ENCODE peak calls at places on chromosomes 12 and 14, in four cellular contexts. C is LoVo; G is stimulated activated CD4-positive, alpha-beta T cell treated with anti-CD3 and anti-CD28 coated beads, Interleukin-2, amount 100 ng/mL, for 48 hours; A is head of caudate nucleus. R is an unnamed sample.

GRCh38 chr12:91722072-91722471 is 423.6 kb downstream of the BTG1 start:
- DNase-seq in A (no peak), G (peak; percentile 6), C (no peak), R (peak; percentile 24)

GRCh38 chr14:55593698-55594097 is 13.7 kb downstream of the KTN1 start:
- DNase-seq in G (no peak), C (no peak), A (no peak), R (no peak)

GRCh38 chr14:73463411-73463810 is 5.1 kb upstream of the NUMB start:
- DNase-seq in G (peak; percentile 20), A (no peak), C (no peak), R (peak; percentile 45)

GRCh38 chr14:92693998-92694780 is 54.2 kb downstream of the LGMN start:
- DNase-seq in G (no peak), C (peak; percentile 41), A (no peak), R (no peak)

GRCh38 chr12:45343269-45344051 is 127.6 kb downstream of the ANO6 start:
- DNase-seq in G (no peak), C (peak; percentile 39), A (no peak), R (no peak)

GRCh38 chr12:22527999-22528398 is 16.3 kb downstream of the C2CD5 start:
- DNase-seq in G (no peak), C (no peak), A (no peak), R (no peak)

GRCh38 chr12:66044731-66045130 is 85.8 kb downstream of the LLPH start:
- DNase-seq in A (no peak), C (no peak), G (no peak), R (no peak)

GRCh38 chr14:76826122-76826521 is at the start of gene LRRC74A:
- DNase-seq in G (no peak), C (peak; percentile 27), A (no peak), R (no peak)

GRCh38 chr12:111643428-111643826 is 42.3 kb downstream of the BRAP start:
- DNase-seq in C (no peak), A (no peak), G (no peak), R (no peak)

GRCh38 chr14:89378119-89378518 is 38.9 kb downstream of the FOXN3 start:
- DNase-seq in G (no peak), A (no peak), C (no peak), R (peak; percentile 33)

GRCh38 chr14:51776102-51776894 is 84.1 kb upstream of the GNG2 start:
- DNase-seq in C (peak; percentile 11), A (peak; percentile 73), G (no peak), R (peak; percentile 35)

GRCh38 chr12:117936722-117937484 is 31.9 kb downstream of the KSR2 start:
- DNase-seq in G (no peak), C (no peak), A (no peak), R (no peak)

GRCh38 chr12:130715996-130716917 is at the start of gene RIMBP2:
- DNase-seq in G (no peak), C (no peak), A (peak; percentile 65), R (no peak)

GRCh38 chr12:125340791-125341190 is 275.6 kb downstream of the AACS start:
- DNase-seq in C (no peak), G (no peak), A (peak; percentile 50), R (no peak)

GRCh38 chr12:123269980-123270379 is 1.7 kb downstream of the CDK2AP1 start:
- DNase-seq in G (no peak), A (peak; percentile 32), C (no peak), R (no peak)